ENCODE peak calls at places on chromosomes 3 and 15, in ten cellular contexts. I is sigmoid colon, G is A549, Z is transverse colon, V is K562, Y is HepG2, Q is tibial nerve, L is SK-N-SH, R is upper lobe of left lung, H is stomach. C is an unnamed sample. For H3K4me1, the result is how much of the 10 kb centered on the place peaks cover.

GRCh38 chr3:181880339-181880738 is 168.6 kb downstream of the SOX2 start:
- DNase-seq in I (no peak), V (no peak), R (no peak), Z (no peak), Q (no peak), H (no peak), Y (no peak), L (peak), G (no peak), C (no peak)

GRCh38 chr3:133792171-133792763 is 13.3 kb upstream of the SRPRB start:
- DNase-seq in L (no peak), V (no peak), Y (no peak), I (no peak), Z (no peak), R (no peak), G (peak), Q (no peak), H (no peak), C (no peak)

GRCh38 chr3:177300039-177300833 is 103.0 kb upstream of the TBL1XR1 start:
- DNase-seq in Q (no peak), R (peak), H (peak), I (no peak), Z (peak), L (no peak), G (peak), V (peak), Y (peak), C (no peak)

GRCh38 chr3:106380232-106380631 is 511.4 kb upstream of the CBLB start:
- DNase-seq in H (no peak), R (no peak), Y (no peak), Z (no peak), V (no peak), G (no peak), Q (no peak), L (no peak), I (no peak), C (no peak)

GRCh38 chr15:39195988-39196486 is 384.8 kb upstream of the THBS1 start:
- DNase-seq in H (no peak), I (no peak), L (no peak), Z (no peak), R (no peak), Q (no peak), V (no peak), Y (no peak), G (peak), C (no peak)

GRCh38 chr3:127747751-127748521 is 74.4 kb downstream of the MGLL start:
- DNase-seq in Q (peak), I (peak), Z (peak), R (peak), H (peak), G (peak), V (no peak), Y (no peak), L (no peak), C (no peak)

GRCh38 chr15:89799011-89799924 is 15.4 kb downstream of the ANPEP start:
- DNase-seq in G (no peak), H (no peak), Y (no peak), Q (no peak), L (peak), V (no peak), Z (no peak), R (no peak), I (no peak), C (no peak)

GRCh38 chr15:101105059-101105851 is 146.6 kb downstream of the CHSY1 start:
- DNase-seq in Z (no peak), I (no peak), Y (no peak), L (no peak), Q (no peak), G (no peak), H (no peak), V (no peak), R (no peak), C (no peak)

GRCh38 chr3:102510663-102511062 is 75.8 kb downstream of the ZPLD1 start:
- DNase-seq in G (no peak), L (no peak), Q (no peak), Z (no peak), I (no peak), H (no peak), Y (no peak), R (no peak), V (no peak), C (no peak)

GRCh38 chr15:96274698-96275097 is 55.8 kb upstream of the NR2F2 start:
- DNase-seq in Q (no peak), Z (no peak), H (no peak), G (no peak), L (no peak), Y (no peak), I (no peak), R (no peak), V (no peak), C (no peak)

GRCh38 chr3:42904076-42904475 is 1.9 kb upstream of the ZNF662 start:
- DNase-seq in G (no peak), Y (no peak), L (no peak), R (no peak), I (no peak), Z (no peak), Q (no peak), H (no peak), V (no peak), C (no peak)

GRCh38 chr3:58429657-58430056 is 4.0 kb downstream of the PDHB start:
- DNase-seq in Q (no peak), V (no peak), R (no peak), Y (no peak), H (no peak), I (no peak), G (no peak), L (no peak), Z (no peak), C (no peak)

GRCh38 chr15:89364741-89365450 is 30.3 kb upstream of the POLG start:
- DNase-seq in Q (no peak), I (no peak), V (no peak), R (no peak), G (no peak), L (no peak), Y (no peak), Z (no peak), H (no peak), C (no peak)

GRCh38 chr3:171776411-171776810 is 33.9 kb downstream of the PLD1 start:
- DNase-seq in V (no peak), Y (peak), R (no peak), Z (no peak), H (no peak), Q (no peak), L (no peak), G (no peak), I (no peak), C (no peak)

GRCh38 chr15:75659928-75660645 is 12.4 kb downstream of the SNX33 start:
- DNase-seq in V (no peak), Z (no peak), L (peak), G (no peak), Q (no peak), I (no peak), Y (no peak), R (no peak), H (no peak), C (no peak)

GRCh38 chr3:144085964-144086363 is 114.3 kb downstream of the DIPK2A start:
- DNase-seq in G (peak), V (peak), H (no peak), R (no peak), I (no peak), L (no peak), Z (no peak), Q (no peak), Y (no peak), C (no peak)

GRCh38 chr3:52620580-52620979 is 65.1 kb downstream of the PBRM1 start:
- DNase-seq in Z (no peak), L (no peak), Q (no peak), R (no peak), Y (no peak), H (no peak), I (no peak), V (no peak), G (no peak), C (no peak)

GRCh38 chr3:12436514-12437222 is 47.6 kb upstream of the TSEN2 start:
- DNase-seq in V (no peak), Z (no peak), H (no peak), Y (no peak), Q (no peak), L (no peak), G (no peak), R (no peak), I (peak), C (no peak)

GRCh38 chr3:141448606-141449216 is 38.1 kb upstream of the RASA2 start:
- DNase-seq in I (no peak), G (no peak), L (peak), Y (no peak), Q (no peak), R (no peak), V (no peak), Z (no peak), H (no peak), C (no peak)

GRCh38 chr3:197003461-197004385 is 25.9 kb downstream of the MELTF start:
- DNase-seq in Q (no peak), H (peak), I (no peak), L (no peak), R (peak), V (no peak), Z (peak), G (no peak), Y (no peak), C (no peak)

GRCh38 chr3:196666001-196666867 is 26.7 kb downstream of the NRROS start:
- DNase-seq in V (no peak), Y (peak), Z (no peak), L (no peak), H (no peak), Q (peak), R (no peak), I (no peak), G (peak), C (no peak)

GRCh38 chr3:161272524-161272923 is 51.4 kb downstream of the NMD3 start:
- DNase-seq in G (no peak), Z (no peak), Y (peak), V (no peak), I (no peak), Q (no peak), R (no peak), L (no peak), H (no peak), C (no peak)

GRCh38 chr15:70062321-70062956 is 35.3 kb downstream of the TLE3 start:
- DNase-seq in L (peak), Y (no peak), G (no peak), V (no peak), Q (peak), Z (peak), H (peak), I (peak), R (no peak), C (no peak)

GRCh38 chr3:55501905-55502304 is 14.8 kb upstream of the WNT5A start:
- DNase-seq in Z (no peak), H (no peak), I (no peak), Q (no peak), L (no peak), Y (no peak), G (no peak), V (no peak), R (no peak), C (no peak)

GRCh38 chr3:85821130-85821756 is 862.5 kb downstream of the CADM2 start:
- DNase-seq in G (peak), Q (no peak), R (no peak), Y (peak), V (no peak), L (peak), Z (peak), H (peak), I (no peak), C (no peak)

DNA sequence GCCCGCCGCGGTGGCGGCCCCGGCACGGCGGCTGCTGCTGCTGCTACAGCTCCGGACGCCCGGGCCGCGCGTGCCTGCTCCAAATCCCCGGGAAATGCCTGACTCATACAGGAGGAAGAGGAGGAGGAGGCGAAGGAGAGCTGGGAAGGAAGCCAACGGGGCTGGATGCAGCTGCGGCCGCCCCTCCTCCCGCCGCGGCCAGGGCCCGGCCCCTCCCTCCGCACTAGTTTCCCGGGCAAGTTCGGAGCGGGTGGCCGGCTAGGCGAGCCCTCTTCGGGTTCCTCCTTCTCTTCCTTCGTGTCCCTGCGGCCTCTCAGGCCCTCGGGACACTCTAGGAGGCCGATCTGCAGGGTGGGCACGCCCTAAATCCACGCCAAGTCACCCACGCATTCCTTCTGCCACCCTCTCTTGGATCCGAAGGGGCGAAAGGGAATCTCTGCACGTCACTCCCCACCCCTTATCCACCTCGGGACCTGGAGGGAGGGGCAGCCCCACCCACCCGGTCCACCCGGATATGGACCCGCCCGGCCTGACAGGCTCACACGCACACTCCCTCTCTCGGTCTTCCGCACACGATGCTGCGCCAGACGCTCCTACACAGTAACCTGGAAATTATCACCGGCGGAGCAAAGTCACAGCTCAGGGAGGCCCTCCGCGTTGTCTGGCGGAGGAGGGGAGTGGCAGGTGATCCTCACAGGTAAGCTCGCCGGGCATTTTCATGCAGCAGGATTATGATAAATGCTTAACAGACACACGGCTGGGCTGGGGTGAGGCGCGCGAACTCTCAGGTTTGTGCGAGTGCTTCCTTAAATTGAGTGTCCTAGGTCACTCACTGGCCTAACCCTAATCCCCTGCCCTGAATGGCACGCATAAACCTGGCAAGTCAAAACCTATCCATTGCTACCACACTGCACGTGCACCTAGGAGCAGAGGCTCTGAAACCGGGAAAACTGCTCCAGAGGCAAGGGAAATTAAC is at the start of the genes OSBPL10 and ZNF860:
- DNase-seq in V (no peak), Y (peak), R (peak), Q (peak), H (peak), L (peak), I (peak), Z (peak), G (peak), C (peak)
- TF ChIP-seq EP300 in V (no peak), Y (no peak), R (peak), Q (no peak), H (no peak), L (no peak), I (no peak), Z (peak), G (no peak), C (no peak)

DNA sequence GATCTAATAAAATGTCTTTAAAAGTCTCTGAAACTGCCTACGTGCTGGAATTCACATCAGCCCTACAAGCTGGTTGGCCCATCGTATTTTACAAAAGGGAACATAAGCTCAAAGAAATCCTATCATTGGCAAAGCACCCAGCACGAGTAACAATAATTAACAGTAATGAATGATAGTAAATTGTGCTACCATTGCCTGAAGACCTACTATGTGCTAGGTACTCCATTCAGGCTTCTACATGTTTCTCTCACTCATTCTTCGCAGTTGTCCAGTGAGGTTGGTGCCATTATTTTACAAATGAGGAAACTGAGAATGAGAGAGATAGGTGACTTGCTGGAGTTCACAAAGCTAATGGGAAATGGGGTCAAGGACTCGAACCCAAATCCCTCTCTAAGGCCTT is 7.1 kb upstream of the EPHB3 start:
- DNase-seq in H (no peak), I (no peak), V (no peak), G (no peak), Q (no peak), R (no peak), Y (no peak), L (no peak), Z (no peak), C (no peak)
- H3K4me1 ChIP-seq in H (under half), I (under half), V (under half), G (under half), Q (under half), R (under half), Y (under half), L (under half), Z (under half), C (under half)

DNA sequence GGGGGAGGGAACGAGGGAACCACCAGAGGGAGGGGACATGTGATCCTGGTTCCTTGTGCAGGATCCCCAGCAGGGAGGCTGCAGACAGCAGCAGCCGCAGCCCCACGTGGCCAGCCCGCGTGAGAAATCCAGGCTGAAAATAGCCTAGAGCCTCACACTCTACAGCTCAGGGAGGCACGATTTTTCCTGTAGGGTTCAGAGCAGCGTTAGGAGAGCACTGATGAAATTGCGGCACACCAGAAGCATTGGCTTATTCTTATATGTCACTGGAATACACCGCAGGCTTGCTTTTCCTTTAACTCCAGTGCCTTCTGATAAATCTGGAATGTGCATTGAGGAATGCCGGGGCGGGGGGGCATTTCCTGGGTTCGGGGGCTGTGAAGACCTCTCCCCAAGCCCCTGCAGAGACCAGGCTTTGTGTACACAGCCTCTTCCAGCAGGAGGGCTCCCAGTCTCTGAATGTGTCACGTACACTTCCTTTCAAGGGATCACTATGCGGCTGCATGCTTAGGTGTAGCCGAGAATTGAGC is 193.0 kb downstream of the ATP10A start:
- DNase-seq in Z (peak), V (no peak), R (peak), Y (no peak), L (peak), Q (no peak), I (peak), H (no peak), G (peak), C (no peak)
- TF ChIP-seq EP300 in Z (no peak), V (no peak), R (no peak), Y (no peak), L (no peak), Q (no peak), I (no peak), H (no peak), G (no peak), C (no peak)

DNA sequence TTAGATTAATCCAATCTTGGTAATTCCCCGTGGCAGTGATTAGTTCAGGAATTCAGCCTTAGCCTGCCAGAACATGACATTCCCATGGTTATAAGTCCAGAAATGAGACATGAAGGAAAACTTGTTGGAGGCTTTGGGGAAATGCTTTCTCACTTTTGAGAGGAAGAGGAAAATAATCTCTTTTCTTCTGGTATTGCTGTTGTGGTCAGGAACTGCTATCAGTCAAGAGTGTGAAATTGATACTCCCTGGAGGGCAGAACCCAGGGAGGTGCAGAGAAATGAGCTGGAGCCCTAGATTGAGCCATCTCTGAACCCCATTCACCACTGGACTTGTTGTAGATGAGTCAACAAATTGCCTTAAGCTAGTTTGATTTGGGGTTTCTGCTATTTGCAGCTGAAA is 38.6 kb upstream of the APH1B start:
- DNase-seq in R (no peak), Q (no peak), G (no peak), L (no peak), I (no peak), V (no peak), H (no peak), Z (no peak), Y (no peak), C (no peak)
- H3K4me1 ChIP-seq in R (half or more), Q (under half), G (under half), L (under half), I (under half), V (under half), H (half or more), Z (under half), Y (under half), C (half or more)

DNA sequence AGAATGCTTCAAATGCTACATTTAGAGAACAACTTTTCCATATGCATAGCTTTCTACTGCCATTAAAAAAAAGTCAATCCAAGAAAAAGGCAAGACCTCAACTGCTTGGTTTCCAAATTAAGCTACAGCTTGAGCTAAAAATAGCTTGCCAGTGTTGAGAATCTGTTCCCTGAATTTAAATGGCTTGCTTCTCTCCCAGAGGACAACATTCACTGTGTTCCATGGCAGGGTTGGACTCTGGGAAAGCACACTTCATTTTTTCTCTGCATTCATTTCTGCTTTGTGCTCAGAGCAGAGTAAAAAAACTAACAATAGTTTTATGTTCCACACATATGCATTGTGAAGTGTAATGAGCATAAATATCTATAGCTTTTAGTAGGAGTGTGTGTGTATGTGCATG is 50.3 kb upstream of the ACTL6A start:
- DNase-seq in G (no peak), L (no peak), Q (no peak), H (no peak), V (no peak), I (no peak), Y (no peak), Z (no peak), R (no peak), C (no peak)
- TF ChIP-seq EP300 in G (no peak), L (no peak), Q (no peak), H (no peak), V (no peak), I (no peak), Y (no peak), Z (no peak), R (no peak), C (no peak)

GRCh38 chr3:11198495-11198894 is 44.2 kb downstream of the HRH1 start:
- DNase-seq in R (no peak), G (no peak), Y (no peak), I (no peak), Q (no peak), H (no peak), L (no peak), Z (no peak), V (no peak), C (no peak)
- H3K4me1 ChIP-seq in R (under half), G (under half), Y (under half), I (under half), Q (under half), H (under half), L (under half), Z (under half), V (under half), C (under half)